ENCODE peak calls at places on chromosomes 2 and 18, in nine cellular contexts. M, G, C, Q, A, K, P, Z and R are unnamed samples.

GRCh38 chr2:29025711-29026110 is 44.6 kb downstream of the TOGARAM2 start:
- DNase-seq in M (no peak), G (no peak), C (no peak), Q (no peak), A (no peak), K (no peak), P (no peak), Z (no peak), R (no peak)

GRCh38 chr2:52222128-52222527 is 1190.2 kb upstream of the NRXN1 start:
- DNase-seq in M (no peak), G (no peak), C (peak), Q (peak), A (no peak), K (peak), P (no peak), Z (peak), R (peak)

GRCh38 chr2:121197369-121198091 is 87.5 kb downstream of the TFCP2L1 start:
- DNase-seq in M (no peak), G (no peak), C (peak), Q (peak), A (no peak), K (peak), P (peak), Z (peak), R (peak)

GRCh38 chr2:161250864-161251436 is 57.3 kb upstream of the PSMD14 start:
- DNase-seq in M (peak), G (peak), C (peak), Q (peak), A (no peak), K (peak), P (no peak), Z (peak), R (peak)

GRCh38 chr2:72809095-72809494 is 16.7 kb downstream of the EXOC6B start:
- DNase-seq in M (no peak), G (no peak), C (no peak), Q (no peak), A (no peak), K (no peak), P (no peak), Z (no peak), R (no peak)

GRCh38 chr2:112547333-112547732 is 5.1 kb downstream of the POLR1B start:
- DNase-seq in M (no peak), G (no peak), C (peak), Q (peak), A (no peak), K (peak), P (no peak), Z (peak), R (peak)

GRCh38 chr18:10361660-10362059 is 92.8 kb upstream of the APCDD1 start:
- DNase-seq in M (no peak), G (no peak), C (no peak), Q (no peak), A (no peak), K (no peak), P (no peak), Z (no peak), R (no peak)

GRCh38 chr2:41906325-41906700 is 141.5 kb upstream of the PKDCC start:
- DNase-seq in M (no peak), G (no peak), C (peak), Q (peak), A (no peak), K (no peak), P (no peak), Z (no peak), R (no peak)

GRCh38 chr2:60091311-60091710 is 462.1 kb downstream of the BCL11A start:
- DNase-seq in M (no peak), G (no peak), C (no peak), Q (no peak), A (no peak), K (no peak), P (no peak), Z (no peak), R (no peak)

GRCh38 chr18:29874519-29875098 is 1167.9 kb downstream of the DSC3 start:
- DNase-seq in M (peak), G (peak), C (peak), Q (peak), A (peak), K (peak), P (no peak), Z (peak), R (peak)

GRCh38 chr2:75515584-75516368 is 45.0 kb downstream of the EVA1A start:
- DNase-seq in M (no peak), G (no peak), C (no peak), Q (no peak), A (no peak), K (no peak), P (no peak), Z (no peak), R (no peak)

GRCh38 chr2:5538717-5539116 is 153.5 kb upstream of the SOX11 start:
- DNase-seq in M (no peak), G (no peak), C (no peak), Q (no peak), A (peak), K (no peak), P (no peak), Z (no peak), R (no peak)

GRCh38 chr2:145769053-145769716 is 1249.3 kb upstream of the ZEB2 start:
- DNase-seq in M (no peak), G (peak), C (no peak), Q (no peak), A (no peak), K (no peak), P (no peak), Z (no peak), R (no peak)

DNA sequence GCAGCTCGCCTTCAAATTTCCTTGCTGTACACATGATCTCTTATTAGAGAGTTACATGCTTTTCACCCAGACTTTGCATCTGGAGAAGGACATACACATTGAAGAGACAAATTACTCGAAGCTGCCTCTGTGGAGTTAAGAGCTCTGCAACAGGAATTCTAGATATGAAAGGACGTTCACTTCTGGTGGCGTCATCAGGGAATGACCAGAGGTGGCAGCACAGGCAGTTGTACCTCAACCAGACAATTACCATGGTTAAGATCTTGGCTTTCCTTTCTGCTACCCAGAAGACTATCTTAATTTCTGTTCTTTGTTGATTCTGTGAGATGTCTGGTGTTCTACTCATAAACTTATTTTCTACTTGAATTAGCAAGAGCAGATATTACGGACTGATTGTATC is 39.1 kb upstream of the MC4R start:
- DNase-seq in M (peak), G (no peak), C (no peak), Q (no peak), A (no peak), K (no peak), P (no peak), Z (no peak), R (peak)
- TF ChIP-seq CTCF in M (peak), G (no peak), C (no peak), Q (no peak), A (no peak), K (no peak), P (no peak), Z (no peak), R (peak)

GRCh38 chr2:198448803-198449202 is 644.4 kb downstream of the PLCL1 start:
- DNase-seq in M (no peak), G (no peak), C (no peak), Q (no peak), A (no peak), K (no peak), P (no peak), Z (peak), R (peak)
- TF ChIP-seq CTCF in M (no peak), G (no peak), C (no peak), Q (no peak), A (no peak), K (no peak), P (no peak), Z (no peak), R (no peak)

GRCh38 chr18:75546964-75547363 is 119.5 kb upstream of the SMIM21 start:
- DNase-seq in M (peak), G (peak), C (no peak), Q (no peak), A (no peak), K (no peak), P (no peak), Z (no peak), R (no peak)
- TF ChIP-seq CTCF in M (peak), G (peak), C (no peak), Q (peak), A (no peak), K (no peak), P (no peak), Z (no peak), R (no peak)

DNA sequence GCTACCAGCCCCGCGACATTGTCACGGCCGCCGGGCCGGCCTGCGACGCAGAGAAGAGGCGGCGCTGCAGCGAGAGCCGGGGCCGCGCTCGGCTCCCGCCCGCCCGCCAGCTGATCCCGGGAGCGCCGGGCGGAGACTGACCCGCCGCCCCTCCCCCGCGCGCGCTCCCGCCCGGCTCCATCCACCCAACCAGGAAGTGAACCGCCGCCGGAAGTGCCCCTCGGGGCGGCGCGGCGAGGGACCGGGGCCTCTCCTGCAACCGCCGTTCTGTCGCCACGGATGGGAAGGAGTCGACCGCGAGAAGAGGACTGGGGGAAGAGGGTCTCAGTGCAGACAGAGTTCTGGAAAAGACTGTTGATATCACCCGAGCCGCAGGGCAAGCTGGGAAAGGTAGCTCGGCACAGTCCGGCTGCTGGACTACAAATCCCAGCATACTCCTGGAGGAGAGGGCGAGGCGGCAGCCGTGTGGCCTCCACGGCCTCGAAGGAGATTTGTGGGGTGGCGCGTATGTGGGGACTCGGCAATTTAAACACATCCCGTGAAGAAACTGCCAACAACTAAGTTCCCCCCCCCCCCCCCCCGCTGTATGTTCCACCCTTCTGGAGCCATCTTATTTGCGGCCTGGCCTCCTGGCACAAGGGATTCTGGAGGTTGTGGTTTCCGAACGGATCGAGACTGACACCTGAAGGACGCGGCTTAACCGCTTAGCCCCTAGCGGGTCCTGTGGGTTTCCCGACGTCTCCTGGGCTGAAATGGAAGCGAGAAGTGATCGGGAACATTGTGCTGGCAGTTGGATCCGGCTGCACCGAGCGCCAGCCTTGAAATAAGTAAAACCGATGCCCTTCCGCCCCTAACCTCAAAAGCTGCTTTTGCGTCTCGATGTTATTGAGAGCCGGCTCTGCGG is at the start of gene AAK1:
- DNase-seq in M (peak), G (peak), C (peak), Q (peak), A (peak), K (peak), P (peak), Z (peak), R (peak)
- TF ChIP-seq CTCF in M (peak), G (no peak), C (no peak), Q (no peak), A (no peak), K (no peak), P (no peak), Z (no peak), R (no peak)

DNA sequence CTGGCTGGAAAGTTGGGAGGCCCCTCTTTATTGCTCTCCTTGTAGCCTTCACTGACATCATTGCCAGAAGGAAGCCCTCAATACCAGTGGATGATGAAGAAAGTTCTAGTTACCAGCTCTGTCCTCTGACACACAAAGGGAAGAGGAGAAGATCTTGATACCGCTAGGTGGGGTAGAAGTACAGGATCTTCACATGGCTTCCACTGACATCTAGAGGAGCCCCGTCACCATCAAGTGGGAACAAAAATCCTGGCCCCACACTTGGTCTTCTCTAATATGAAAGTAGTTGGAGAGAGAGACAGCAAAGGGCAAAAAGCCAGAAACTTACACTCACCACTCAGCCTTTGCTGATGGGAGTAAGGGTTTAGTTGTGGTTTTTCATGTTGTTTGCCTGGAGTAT is 12.4 kb downstream of the XIRP2 start:
- DNase-seq in M (peak), G (peak), C (peak), Q (peak), A (no peak), K (peak), P (no peak), Z (peak), R (peak)
- TF ChIP-seq CTCF in M (peak), G (no peak), C (peak), Q (peak), A (peak), K (peak), P (no peak), Z (no peak), R (peak)

DNA sequence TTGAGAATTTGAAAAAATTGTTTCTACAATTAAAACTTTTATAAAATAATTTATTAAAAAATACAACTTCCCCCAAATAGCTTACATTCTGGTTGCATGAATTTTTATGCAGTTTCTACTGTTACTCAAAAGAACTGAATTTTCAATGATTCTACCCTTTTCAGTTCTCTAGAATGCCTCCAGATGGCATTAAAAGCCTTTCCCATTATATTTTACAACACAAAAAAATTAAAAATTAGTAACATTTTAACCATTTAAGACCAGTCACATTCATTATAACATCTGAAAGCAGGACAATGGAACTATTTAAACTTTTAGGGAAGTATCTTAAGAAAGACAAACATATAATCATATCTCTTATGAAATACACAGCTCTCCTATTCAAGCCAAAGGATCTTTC is 236.0 kb upstream of the REV1 start:
- DNase-seq in M (no peak), G (no peak), C (no peak), Q (peak), A (no peak), K (peak), P (no peak), Z (no peak), R (no peak)
- TF ChIP-seq CTCF in M (no peak), G (peak), C (peak), Q (peak), A (peak), K (peak), P (peak), Z (no peak), R (no peak)

GRCh38 chr2:61633250-61633649 is 95.1 kb upstream of the XPO1 start:
- DNase-seq in M (no peak), G (no peak), C (no peak), Q (no peak), A (no peak), K (no peak), P (no peak), Z (no peak), R (no peak)
- TF ChIP-seq CTCF in M (no peak), G (no peak), C (no peak), Q (peak), A (no peak), K (no peak), P (peak), Z (peak), R (no peak)

GRCh38 chr2:76870011-76870410 is 652.2 kb downstream of the LRRTM4 start:
- DNase-seq in M (no peak), G (no peak), C (peak), Q (peak), A (no peak), K (peak), P (no peak), Z (no peak), R (no peak)
- TF ChIP-seq CTCF in M (no peak), G (no peak), C (no peak), Q (no peak), A (no peak), K (no peak), P (no peak), Z (no peak), R (no peak)

GRCh38 chr2:219726916-219727315 is 99.5 kb downstream of the SLC4A3 start:
- DNase-seq in M (no peak), G (peak), C (peak), Q (no peak), A (no peak), K (no peak), P (no peak), Z (no peak), R (no peak)
- TF ChIP-seq CTCF in M (no peak), G (peak), C (peak), Q (no peak), A (no peak), K (no peak), P (no peak), Z (no peak), R (no peak)

GRCh38 chr2:219281588-219281987 is 2.4 kb downstream of the DNAJB2 start:
- DNase-seq in M (no peak), G (no peak), C (no peak), Q (no peak), A (no peak), K (no peak), P (no peak), Z (no peak), R (no peak)
- TF ChIP-seq CTCF in M (no peak), G (no peak), C (no peak), Q (no peak), A (no peak), K (no peak), P (no peak), Z (no peak), R (no peak)